ENCODE peak calls at places on chromosomes 13 and 19, in eight cellular contexts. G is EL; D is WTC11; E is skeletal muscle cell; X is HEK293T; Q is tibial nerve; Z is stimulated activated CD4-positive, alpha-beta T cell treated with anti-CD3 and anti-CD28 coated beads, Interleukin-2, amount 100 ng/mL, for 48 hours; K is spleen. P is an unnamed sample.

GRCh38 chr13:102317593-102317992 is 84.3 kb downstream of the FGF14 start:
- DNase-seq in G (no peak), D (no peak), E (peak; percentile 84), X (no peak), Q (peak; percentile 15), Z (no peak), K (no peak), P (no peak)

GRCh38 chr13:79503473-79504017 is 22.6 kb downstream of the NDFIP2 start:
- DNase-seq in G (no peak), D (no peak), E (no peak), X (no peak), Q (no peak), Z (no peak), K (no peak), P (no peak)

GRCh38 chr19:29326351-29326750 is 113.4 kb upstream of the UQCRFS1 start:
- DNase-seq in G (peak; percentile 8), D (no peak), E (no peak), X (no peak), Q (no peak), Z (no peak), K (no peak), P (no peak)

GRCh38 chr13:44703371-44703770 is 127.2 kb upstream of the TSC22D1 start:
- DNase-seq in G (peak; percentile 71), D (no peak), E (peak; percentile 49), X (no peak), Q (no peak), Z (no peak), K (no peak), P (peak; percentile 48)

GRCh38 chr13:37481005-37481857 is 117.3 kb downstream of the POSTN start:
- DNase-seq in G (no peak), D (no peak), E (peak; percentile 67), X (no peak), Q (no peak), Z (no peak), K (no peak), P (no peak)

GRCh38 chr19:14152713-14153112 is 16.3 kb upstream of the ASF1B start:
- DNase-seq in G (no peak), D (no peak), E (no peak), X (no peak), Q (no peak), Z (no peak), K (no peak), P (no peak)

GRCh38 chr19:18385675-18386542 is at the start of gene GDF15:
- DNase-seq in G (peak; percentile 80), D (peak; percentile 90), E (peak; percentile 81), X (peak; percentile 82), Q (peak; percentile 47), Z (peak; percentile 25), K (peak; percentile 76), P (peak; percentile 41)

GRCh38 chr19:35856546-35857149 is at the start of gene KIRREL2:
- DNase-seq in G (no peak), D (peak; percentile 72), E (no peak), X (no peak), Q (no peak), Z (no peak), K (peak; percentile 77), P (no peak)

GRCh38 chr13:26919311-26919710 is 158.7 kb upstream of the GPR12 start:
- DNase-seq in G (peak; percentile 16), D (no peak), E (no peak), X (no peak), Q (no peak), Z (no peak), K (no peak), P (no peak)

GRCh38 chr19:4676955-4677731 is 7.0 kb upstream of the MYDGF start:
- DNase-seq in G (peak; percentile 42), D (peak; percentile 87), E (no peak), X (peak; percentile 65), Q (no peak), Z (peak; percentile 36), K (no peak), P (peak; percentile 30)

GRCh38 chr19:42110658-42111057 is 21.6 kb downstream of the POU2F2 start:
- DNase-seq in G (no peak), D (no peak), E (no peak), X (no peak), Q (no peak), Z (no peak), K (no peak), P (no peak)

P was measured in bronchial epithelial cell.